ENCODE peak calls at places on chromosomes 3 and 15, in five cellular contexts. T, P, N, K and W are unnamed samples.

GRCh38 chr15:88586401-88587162 is 34.6 kb upstream of the AEN start:
- DNase-seq in T (no peak), P (no peak), N (no peak), K (no peak), W (no peak)

GRCh38 chr3:188534633-188535032 is 380.7 kb downstream of the LPP start:
- DNase-seq in T (no peak), P (no peak), N (no peak), K (no peak), W (no peak)

GRCh38 chr3:67018105-67018788 is 20.1 kb downstream of the KBTBD8 start:
- DNase-seq in T (no peak), P (no peak), N (peak), K (no peak), W (peak)

GRCh38 chr3:72010044-72010443 is 225.1 kb upstream of the PROK2 start:
- DNase-seq in T (no peak), P (no peak), N (no peak), K (no peak), W (no peak)

GRCh38 chr15:51320843-51321242 is 17.6 kb downstream of the CYP19A1 start:
- DNase-seq in T (no peak), P (no peak), N (no peak), K (no peak), W (no peak)

GRCh38 chr3:124877617-124878016 is 9.5 kb downstream of the ITGB5 start:
- DNase-seq in T (no peak), P (no peak), N (no peak), K (no peak), W (no peak)

GRCh38 chr3:28791713-28792255 is 443.2 kb upstream of the AZI2 start:
- DNase-seq in T (peak), P (no peak), N (peak), K (peak), W (no peak)

GRCh38 chr3:16739416-16740091 is 134.3 kb upstream of the DAZL start:
- DNase-seq in T (no peak), P (no peak), N (no peak), K (no peak), W (no peak)

DNA sequence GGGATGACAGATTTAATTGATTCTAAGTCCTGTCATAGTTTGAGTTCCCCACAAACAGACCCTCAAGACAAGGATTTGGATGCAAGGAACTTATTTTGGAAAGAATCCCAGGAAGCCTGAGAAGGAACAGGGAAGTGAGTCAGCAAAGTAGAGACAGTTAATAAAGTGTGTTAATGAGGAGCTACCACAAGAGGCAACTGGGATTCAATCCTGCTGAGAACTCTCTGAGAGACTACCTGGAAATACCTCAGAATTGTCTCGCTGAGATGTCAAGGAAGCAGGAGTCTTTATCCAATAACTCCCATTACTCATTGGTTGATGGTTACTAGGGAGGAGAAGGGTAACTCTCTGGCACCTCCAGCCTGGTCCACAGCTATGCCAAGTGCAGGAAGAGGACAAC is 311.2 kb upstream of the KCNH8 start:
- DNase-seq in T (no peak), P (no peak), N (no peak), K (no peak), W (no peak)
- H2BK12ac ChIP-seq in T (no peak), P (no peak), N (no peak), K (no peak), W (no peak)

DNA sequence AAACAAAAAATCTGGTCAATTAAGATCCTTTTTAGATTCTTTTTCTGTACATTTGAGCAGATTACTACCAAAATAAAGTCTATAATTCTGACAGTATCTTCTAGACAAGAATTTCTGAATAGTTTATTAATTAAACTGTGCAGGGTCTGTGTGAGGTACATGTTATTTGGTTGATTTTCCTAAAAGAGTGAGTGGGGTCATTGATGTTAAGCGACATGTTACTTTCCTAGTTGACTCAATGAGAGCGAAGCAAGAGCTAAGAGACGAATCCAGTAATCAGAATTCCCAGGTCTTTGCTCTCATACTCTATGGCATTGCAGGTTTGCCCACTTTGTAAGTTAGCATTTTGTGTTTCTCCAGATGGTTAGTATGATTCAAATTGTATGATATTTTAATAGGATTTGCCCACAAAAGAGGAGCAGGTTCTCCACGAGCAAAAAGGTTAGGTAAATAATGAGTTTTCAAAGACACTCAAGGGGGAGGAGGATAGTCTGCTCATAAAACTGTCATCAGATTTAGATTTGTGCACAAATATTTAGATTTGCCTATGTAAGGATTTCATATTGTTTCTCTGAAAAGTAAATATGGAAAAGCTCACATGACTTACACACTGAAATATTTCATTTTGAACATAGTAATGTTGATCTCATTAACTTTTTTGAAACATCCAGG is 217.2 kb upstream of the CGNL1 start:
- DNase-seq in T (no peak), P (no peak), N (no peak), K (no peak), W (no peak)
- H2BK12ac ChIP-seq in T (no peak), P (no peak), N (no peak), K (no peak), W (no peak)

GRCh38 chr3:100645913-100646312 is 36.5 kb downstream of the ADGRG7 start:
- DNase-seq in T (no peak), P (no peak), N (no peak), K (no peak), W (no peak)
- H2BK12ac ChIP-seq in T (no peak), P (no peak), N (no peak), K (no peak), W (no peak)

GRCh38 chr3:31921833-31922232 is 59.2 kb downstream of the OSBPL10 start:
- DNase-seq in T (no peak), P (no peak), N (no peak), K (no peak), W (no peak)
- H2BK12ac ChIP-seq in T (no peak), P (no peak), N (no peak), K (no peak), W (no peak)

GRCh38 chr15:29687939-29688884 is 134.1 kb downstream of the TJP1 start:
- DNase-seq in T (no peak), P (no peak), N (no peak), K (no peak), W (no peak)
- H2BK12ac ChIP-seq in T (no peak), P (peak), N (peak), K (no peak), W (no peak)

DNA sequence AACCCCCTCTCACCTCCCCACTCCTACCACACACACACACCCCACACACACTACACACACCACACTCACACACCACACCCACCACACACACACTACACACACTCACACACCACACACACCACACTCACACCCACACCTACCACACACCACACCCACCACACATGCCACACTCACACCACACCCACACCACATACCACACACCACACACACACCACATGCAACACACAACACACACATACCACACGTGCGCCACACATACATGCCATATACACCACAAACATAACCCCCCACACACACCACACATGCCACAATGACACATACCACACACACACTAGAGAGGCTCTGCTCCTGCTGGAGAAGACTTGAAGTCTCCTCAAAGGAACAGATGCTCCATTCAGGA is 5.9 kb upstream of the ITPKA start:
- DNase-seq in T (no peak), P (no peak), N (no peak), K (no peak), W (no peak)
- H2BK12ac ChIP-seq in T (no peak), P (no peak), N (no peak), K (no peak), W (no peak)

GRCh38 chr3:184325269-184325668 is 10.9 kb downstream of the EIF4G1 start:
- DNase-seq in T (no peak), P (no peak), N (no peak), K (no peak), W (no peak)

GRCh38 chr3:184322731-184323487 is 8.5 kb downstream of the EIF4G1 start:
- DNase-seq in T (no peak), P (no peak), N (no peak), K (no peak), W (no peak)

GRCh38 chr3:184320099-184320445 is 5.7 kb downstream of the EIF4G1 start:
- DNase-seq in T (no peak), P (no peak), N (peak), K (no peak), W (peak)

GRCh38 chr3:184323696-184324095 is 9.3 kb downstream of the EIF4G1 start:
- DNase-seq in T (no peak), P (no peak), N (no peak), K (no peak), W (no peak)

GRCh38 chr3:184321666-184322065 is 7.3 kb downstream of the EIF4G1 start:
- DNase-seq in T (no peak), P (no peak), N (no peak), K (no peak), W (no peak)
- H2BK12ac ChIP-seq in T (no peak), P (no peak), N (no peak), K (no peak), W (no peak)

GRCh38 chr15:57782731-57783130 is 76.2 kb downstream of the POLR2M start:
- DNase-seq in T (no peak), P (no peak), N (no peak), K (no peak), W (no peak)

GRCh38 chr15:57780461-57780860 is 73.9 kb downstream of the POLR2M start:
- DNase-seq in T (no peak), P (no peak), N (no peak), K (no peak), W (no peak)

GRCh38 chr15:57785039-57785438 is 78.5 kb downstream of the POLR2M start:
- DNase-seq in T (no peak), P (no peak), N (no peak), K (no peak), W (no peak)

GRCh38 chr15:57785959-57786358 is 79.4 kb downstream of the POLR2M start:
- DNase-seq in T (no peak), P (no peak), N (no peak), K (no peak), W (no peak)

GRCh38 chr15:57784081-57784488 is 77.6 kb downstream of the POLR2M start:
- DNase-seq in T (no peak), P (no peak), N (peak), K (no peak), W (peak)
- H2BK12ac ChIP-seq in T (no peak), P (no peak), N (no peak), K (no peak), W (no peak)